ENCODE peak calls at places on chromosomes 13 and 19, in four cellular contexts. B is cardiac fibroblast, L is AG09309, E is endothelial cell of umbilical vein. M is an unnamed sample.

GRCh38 chr19:13260883-13261653 is 110.9 kb downstream of the IER2 start:
- DNase-seq in B (peak; percentile 93), L (peak; percentile 66), E (peak; percentile 57), M (peak; percentile 95)

GRCh38 chr19:40549007-40549708 is 27.5 kb upstream of the SHKBP1 start:
- DNase-seq in B (peak; percentile 45), L (no peak), E (peak; percentile 42), M (peak; percentile 69)

GRCh38 chr13:112069063-112069726 is 2.2 kb downstream of the SOX1 start:
- DNase-seq in B (no peak), L (no peak), E (no peak), M (no peak)

GRCh38 chr19:43789029-43789428 is 8.3 kb upstream of the KCNN4 start:
- DNase-seq in B (peak; percentile 68), L (no peak), E (peak; percentile 46), M (peak; percentile 66)

GRCh38 chr13:112619730-112620639 is 32.0 kb upstream of the TUBGCP3 start:
- DNase-seq in B (peak; percentile 41), L (no peak), E (peak; percentile 43), M (peak; percentile 58)

GRCh38 chr13:72284791-72285190 is 417.8 kb upstream of the DACH1 start:
- DNase-seq in B (no peak), L (no peak), E (no peak), M (no peak)

GRCh38 chr13:112454648-112455334 is 78.6 kb downstream of the SPACA7 start:
- DNase-seq in B (no peak), L (no peak), E (no peak), M (no peak)

GRCh38 chr13:99948907-99949656 is 22.5 kb downstream of the ZIC5 start:
- DNase-seq in B (no peak), L (no peak), E (no peak), M (no peak)

GRCh38 chr13:33034897-33035296 is 18.7 kb downstream of the KL start:
- DNase-seq in B (no peak), L (peak; percentile 50), E (no peak), M (no peak)

GRCh38 chr13:110915057-110915873 is at the start of gene ANKRD10:
- DNase-seq in B (peak; percentile 98), L (peak; percentile 94), E (peak; percentile 100), M (peak; percentile 97)

GRCh38 chr19:16581971-16582343 is 9.7 kb upstream of the SLC35E1 start:
- DNase-seq in B (peak; percentile 40), L (no peak), E (no peak), M (no peak)

GRCh38 chr13:105825071-105825470 is 710.4 kb downstream of the EFNB2 start:
- DNase-seq in B (no peak), L (no peak), E (no peak), M (peak; percentile 75)

GRCh38 chr19:23913931-23914330 is 755 bp upstream of the ZNF726 start:
- DNase-seq in B (no peak), L (no peak), E (no peak), M (no peak)

GRCh38 chr13:22846551-22846950 is 334.2 kb upstream of the SGCG start:
- DNase-seq in B (no peak), L (no peak), E (no peak), M (no peak)

DNA sequence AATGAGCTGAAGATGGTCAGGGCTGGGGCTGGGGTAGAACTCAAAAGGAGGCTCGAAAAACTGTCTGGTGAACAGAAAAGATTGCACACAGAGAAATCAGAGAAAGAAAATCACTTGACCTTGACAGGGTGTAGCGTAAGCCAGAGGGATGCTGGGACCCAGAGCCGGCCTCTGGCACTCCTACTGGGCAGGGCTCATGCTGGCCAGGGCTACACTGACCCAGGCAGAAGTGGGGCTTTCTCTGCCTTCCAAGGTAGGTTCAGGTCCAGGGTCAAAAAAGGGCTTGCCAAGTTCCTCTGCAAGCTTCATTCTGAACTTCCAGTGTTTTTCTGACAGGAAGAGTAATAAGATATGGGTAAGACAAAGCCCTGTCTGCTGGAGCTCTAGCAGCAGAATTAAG is 56.2 kb downstream of the LATS2 start:
- DNase-seq in B (no peak), L (no peak), E (no peak), M (no peak)
- H3K4me3 ChIP-seq in B (no peak overlapping the region), L (no peak overlapping the region), E (no peak overlapping the region), M (no peak overlapping the region)

DNA sequence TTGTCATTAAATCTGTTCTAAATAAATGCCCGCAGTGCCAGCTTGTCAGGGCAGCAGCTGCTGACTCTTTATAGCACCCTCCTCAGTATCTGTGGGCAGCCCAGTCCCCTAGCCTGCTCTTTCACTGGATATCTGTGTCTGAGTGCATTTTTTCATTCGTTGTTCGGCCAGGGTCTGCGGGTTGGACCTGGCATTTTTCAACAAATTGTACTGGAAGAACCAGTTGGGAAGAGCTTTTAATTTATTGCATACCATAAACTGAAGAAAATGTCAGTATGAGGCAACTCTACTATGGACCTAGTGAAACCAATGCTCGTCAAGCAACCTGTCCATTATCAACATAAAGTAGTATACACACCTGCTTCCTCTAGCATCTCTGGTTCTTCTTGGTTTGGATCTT is 8.6 kb downstream of the NLRP13 start:
- DNase-seq in B (no peak), L (no peak), E (no peak), M (no peak)
- H3K4me3 ChIP-seq in B (no peak overlapping the region), L (no peak overlapping the region), E (no peak overlapping the region), M (no peak overlapping the region)

DNA sequence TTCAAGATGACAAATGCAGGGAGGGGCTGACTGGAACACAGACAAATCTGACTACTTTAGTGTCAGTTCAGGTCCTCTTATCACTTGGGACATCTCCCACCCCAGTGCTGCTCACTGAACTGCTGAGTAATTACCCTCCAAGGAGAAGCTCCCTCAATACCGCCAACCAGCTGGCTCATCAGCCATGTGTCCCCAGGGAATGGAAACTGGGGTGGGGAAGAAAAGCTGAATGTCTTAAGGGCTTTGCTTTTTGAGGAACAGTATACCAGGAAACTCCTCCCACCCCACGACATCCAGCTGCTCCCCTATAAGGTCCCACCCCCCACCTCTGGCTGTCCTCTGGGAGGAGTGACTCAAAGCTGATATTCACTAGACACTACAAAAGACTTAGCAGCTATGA is 2.0 kb downstream of the ZNF823 start:
- DNase-seq in B (peak; percentile 86), L (no peak), E (no peak), M (peak; percentile 42)
- H3K4me3 ChIP-seq in B (peak overlapping the region; percentile 10), L (no peak overlapping the region), E (no peak overlapping the region), M (no peak overlapping the region)

DNA sequence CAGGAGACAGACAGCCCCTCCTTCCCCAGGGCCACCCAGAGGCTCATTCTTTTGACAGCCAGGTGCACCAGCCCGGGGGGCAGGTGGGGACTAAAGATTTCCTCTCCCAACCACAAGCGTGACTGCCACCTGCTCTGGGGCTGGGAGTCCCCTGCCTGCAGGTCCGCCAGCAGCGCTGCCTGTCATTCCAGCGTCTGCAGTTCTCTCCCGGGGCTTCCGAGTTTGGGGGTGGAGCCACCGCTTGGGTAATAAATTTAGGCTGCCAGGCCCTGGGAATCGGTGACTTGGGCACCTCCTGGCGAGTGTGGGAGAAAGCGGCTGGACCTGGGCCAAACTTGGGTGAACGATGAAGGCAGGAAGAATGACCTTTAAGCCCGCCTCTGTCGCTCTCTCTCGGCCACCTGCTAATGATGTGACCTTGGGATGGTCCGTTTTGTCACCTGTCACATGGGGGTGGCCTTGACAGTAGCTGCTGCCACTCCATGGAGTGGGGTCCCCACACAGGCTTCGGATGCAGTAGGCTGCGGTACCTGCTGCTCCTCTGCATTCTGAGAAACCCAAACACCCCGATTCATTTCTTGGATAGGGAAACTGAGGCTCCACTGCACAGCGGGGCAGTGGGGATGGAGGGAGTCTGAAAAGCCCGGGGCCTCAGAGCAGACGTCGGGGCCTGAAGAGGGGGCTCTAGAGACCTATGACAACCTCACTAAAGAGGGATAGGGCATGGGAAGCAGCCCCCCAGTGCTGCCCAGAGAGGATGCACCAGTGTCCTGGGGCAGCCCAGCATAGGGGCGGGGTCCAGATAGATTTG is 12.8 kb downstream of the FUT6 start:
- DNase-seq in B (peak; percentile 23), L (no peak), E (no peak), M (peak; percentile 45)
- H3K4me3 ChIP-seq in B (no peak overlapping the region), L (no peak overlapping the region), E (no peak overlapping the region), M (peak overlapping the region; percentile 40)

GRCh38 chr13:87675851-87676250 is 4.7 kb downstream of the SLITRK5 start:
- DNase-seq in B (no peak), L (no peak), E (no peak), M (no peak)

GRCh38 chr13:87677043-87677333 is 5.8 kb downstream of the SLITRK5 start:
- DNase-seq in B (no peak), L (no peak), E (no peak), M (no peak)

GRCh38 chr13:87678353-87678752 is 7.2 kb downstream of the SLITRK5 start:
- DNase-seq in B (no peak), L (no peak), E (no peak), M (no peak)

GRCh38 chr13:87676254-87677042 is 5.3 kb downstream of the SLITRK5 start:
- DNase-seq in B (no peak), L (no peak), E (no peak), M (no peak)

GRCh38 chr13:87677334-87678234 is 6.4 kb downstream of the SLITRK5 start:
- DNase-seq in B (no peak), L (no peak), E (no peak), M (no peak)
- H3K4me3 ChIP-seq in B (peak overlapping the region; percentile 24), L (peak overlapping the region; percentile 18), E (peak overlapping the region; percentile 18), M (peak overlapping the region; percentile 48)

GRCh38 chr19:1492474-1493006 is 1.6 kb downstream of the REEP6 start:
- DNase-seq in B (peak; percentile 37), L (no peak), E (no peak), M (peak; percentile 66)
- H3K4me3 ChIP-seq in B (no peak overlapping the region), L (no peak overlapping the region), E (no peak overlapping the region), M (no peak overlapping the region)

DNA sequence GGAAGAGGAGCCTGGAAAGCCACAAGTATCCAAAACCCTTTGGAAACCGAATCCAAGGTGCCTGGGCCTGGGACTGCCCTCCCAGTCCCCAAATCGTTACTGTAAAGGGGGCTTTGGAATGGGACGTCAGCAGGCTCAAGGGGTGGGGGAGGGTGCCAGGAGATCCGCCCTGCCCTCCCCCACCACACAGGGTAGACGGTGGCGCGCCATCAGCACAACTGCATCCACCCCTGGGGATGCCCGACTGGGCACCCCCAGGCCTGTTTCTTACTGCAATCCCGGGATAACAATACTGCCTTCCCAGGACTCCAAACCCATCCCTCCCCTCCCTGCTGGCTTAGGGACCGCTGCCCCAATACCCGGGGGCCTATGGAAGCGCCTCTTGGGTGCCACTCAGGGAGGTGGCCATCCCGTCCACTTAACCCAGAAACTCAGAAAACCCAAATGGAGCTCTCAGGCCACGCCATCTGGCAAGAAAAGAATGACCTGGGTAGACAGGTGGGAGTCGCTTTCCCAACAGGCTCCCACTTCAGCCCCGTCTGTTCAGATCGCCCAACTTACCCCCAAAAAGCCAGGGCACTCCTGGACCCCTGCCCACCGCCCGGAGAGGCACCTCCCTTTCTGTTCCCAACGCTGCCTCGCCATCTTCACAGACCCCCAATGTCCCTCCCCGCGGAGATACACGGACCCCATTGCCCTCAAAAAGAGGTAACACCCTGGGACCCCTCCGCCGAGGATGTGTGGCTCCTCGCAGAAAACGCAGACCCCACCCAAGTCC is 2.4 kb downstream of the KLF16 start:
- DNase-seq in B (no peak), L (no peak), E (no peak), M (no peak)
- H3K4me3 ChIP-seq in B (peak overlapping the region; percentile 88), L (peak overlapping the region; percentile 96), E (peak overlapping the region; percentile 99), M (peak overlapping the region; percentile 77)

GRCh38 chr19:7941895-7942596 is 1.4 kb downstream of the TIMM44 start:
- DNase-seq in B (no peak), L (no peak), E (no peak), M (no peak)
- H3K4me3 ChIP-seq in B (peak overlapping the region; percentile 94), L (peak overlapping the region; percentile 100), E (no peak overlapping the region), M (peak overlapping the region; percentile 96)

GRCh38 chr19:15181394-15181793 is 19.4 kb downstream of the NOTCH3 start:
- DNase-seq in B (no peak), L (no peak), E (no peak), M (no peak)
- H3K4me3 ChIP-seq in B (no peak overlapping the region), L (no peak overlapping the region), E (no peak overlapping the region), M (no peak overlapping the region)

M was measured in epithelial cell of esophagus.